ENCODE peak calls at places on chromosome 17, in ten cellular contexts. E is astrocyte of the spinal cord; O is occipital lobe; P is thoracic aorta; Z is left cardiac atrium; R is OCI-LY7; N is activated CD4-positive, alpha-beta T cell treated with anti-CD3 and anti-CD28 coated beads, Interleukin-2, amount 50 U/mL, for 48 hours; X is stimulated activated CD8-positive, alpha-beta memory T cell treated with anti-CD3 and anti-CD28 coated beads, Interleukin-15, amount 100 ng/mL, for 24 hours; M is naive thymus-derived CD8-positive, alpha-beta T cell; W is NCI-H187. D is an unnamed sample.

GRCh38 chr17:3683054-3683511 is 12.9 kb downstream of the P2RX5 start:
- DNase-seq in E (no peak), O (no peak), P (no peak), Z (no peak), R (peak; percentile 78), N (peak; percentile 69), X (no peak), M (peak; percentile 58), W (no peak), D (peak; percentile 59)

GRCh38 chr17:80086081-80086480 is 15.3 kb upstream of the GAA start:
- DNase-seq in E (no peak), O (no peak), P (no peak), Z (peak; percentile 15), R (no peak), N (no peak), X (no peak), M (no peak), W (peak; percentile 39), D (no peak)

GRCh38 chr17:80765241-80766022 is 220.8 kb downstream of the RPTOR start:
- DNase-seq in E (no peak), O (no peak), P (no peak), Z (no peak), R (peak; percentile 70), N (no peak), X (no peak), M (no peak), W (no peak), D (no peak)

GRCh38 chr17:320809-321385 is 31.7 kb downstream of the RPH3AL start:
- DNase-seq in E (no peak), O (no peak), P (no peak), Z (peak; percentile 25), R (no peak), N (no peak), X (no peak), M (no peak), W (no peak), D (no peak)

GRCh38 chr17:59725691-59726090 is 18.2 kb downstream of the VMP1 start:
- DNase-seq in E (no peak), O (no peak), P (no peak), Z (no peak), R (no peak), N (no peak), X (no peak), M (no peak), W (no peak), D (no peak)

GRCh38 chr17:81173761-81174160 is 7.7 kb upstream of the AATK start:
- DNase-seq in E (no peak), O (no peak), P (no peak), Z (no peak), R (no peak), N (no peak), X (no peak), M (no peak), W (no peak), D (no peak)

GRCh38 chr17:67403483-67403882 is 26.4 kb downstream of the PITPNC1 start:
- DNase-seq in E (no peak), O (no peak), P (no peak), Z (no peak), R (no peak), N (no peak), X (no peak), M (no peak), W (no peak), D (no peak)

GRCh38 chr17:17757391-17757791 is 76.1 kb downstream of the RAI1 start:
- DNase-seq in E (no peak), O (no peak), P (no peak), Z (no peak), R (peak; percentile 91), N (peak; percentile 19), X (no peak), M (peak; percentile 53), W (peak; percentile 27), D (peak; percentile 50)

GRCh38 chr17:48629411-48629759 is 3.2 kb upstream of the HOXB9 start:
- DNase-seq in E (no peak), O (no peak), P (no peak), Z (no peak), R (no peak), N (no peak), X (no peak), M (no peak), W (no peak), D (no peak)

GRCh38 chr17:45346255-45347015 is 29.6 kb upstream of the MAP3K14 start:
- DNase-seq in E (peak; percentile 20), O (no peak), P (no peak), Z (peak; percentile 47), R (no peak), N (no peak), X (no peak), M (no peak), W (no peak), D (no peak)

D was measured in activated naive CD8-positive, alpha-beta T cell treated with anti-CD3 and anti-CD28 coated beads for 36 hours.